ENCODE peak calls at places on chromosome 15, in five cellular contexts. A is esophagus muscularis mucosa, X is HCT116, P is astrocyte of the cerebellum, M is bronchial epithelial cell. F is an unnamed sample.

GRCh38 chr15:61467823-61468222 is 238.7 kb upstream of the RORA start:
- DNase-seq in X (no peak), A (no peak), M (no peak), P (no peak), F (no peak)

GRCh38 chr15:32994810-32995424 is 199.6 kb downstream of the FMN1 start:
- DNase-seq in M (peak; percentile 55), A (no peak), P (peak; percentile 53), X (peak; percentile 21), F (no peak)

GRCh38 chr15:90665288-90666134 is 51.6 kb upstream of the BLM start:
- DNase-seq in X (peak; percentile 41), M (peak; percentile 41), A (no peak), P (no peak), F (no peak)

GRCh38 chr15:70967646-70968045 is 75.0 kb downstream of the LRRC49 start:
- DNase-seq in P (no peak), M (no peak), X (no peak), A (no peak), F (no peak)

GRCh38 chr15:66838671-66839239 is 136.7 kb downstream of the SMAD6 start:
- DNase-seq in X (peak; percentile 24), A (no peak), M (peak; percentile 35), P (no peak), F (no peak)

GRCh38 chr15:98823012-98823458 is 174.7 kb downstream of the IGF1R start:
- DNase-seq in P (peak; percentile 62), A (no peak), M (peak; percentile 93), X (no peak), F (peak; percentile 74)

GRCh38 chr15:83571820-83572707 is 81.9 kb upstream of the ADAMTSL3 start:
- DNase-seq in M (peak; percentile 30), A (no peak), X (peak; percentile 12), P (peak; percentile 18), F (peak; percentile 7)

GRCh38 chr15:56353740-56354139 is 11.5 kb upstream of the TEX9 start:
- DNase-seq in A (no peak), X (no peak), M (no peak), P (no peak), F (no peak)

GRCh38 chr15:39181348-39181747 is 399.5 kb upstream of the THBS1 start:
- DNase-seq in P (no peak), X (no peak), A (no peak), M (no peak), F (no peak)

GRCh38 chr15:90638963-90639362 is 78.2 kb upstream of the BLM start:
- DNase-seq in P (no peak), A (no peak), X (no peak), M (no peak), F (no peak)

GRCh38 chr15:29143909-29144308 is 125.7 kb downstream of the NSMCE3 start:
- DNase-seq in X (no peak), P (peak; percentile 77), M (no peak), A (no peak), F (peak; percentile 32)

GRCh38 chr15:90201150-90201943 is at the start of gene SEMA4B:
- DNase-seq in P (no peak), A (no peak), X (no peak), M (peak; percentile 35), F (no peak)

GRCh38 chr15:82749951-82750830 is 40.5 kb upstream of the AP3B2 start:
- DNase-seq in M (peak; percentile 90), P (peak; percentile 90), A (peak; percentile 96), X (peak; percentile 90), F (peak; percentile 85)

GRCh38 chr15:46080018-46080417 is 445.2 kb downstream of the SQOR start:
- DNase-seq in M (no peak), P (peak; percentile 13), A (no peak), X (no peak), F (no peak)

GRCh38 chr15:68672251-68672650 is 93.5 kb downstream of the CORO2B start:
- DNase-seq in P (no peak), M (no peak), X (no peak), A (no peak), F (no peak)

GRCh38 chr15:58148120-58148519 is 9.9 kb downstream of the AQP9 start:
- DNase-seq in X (no peak), M (no peak), P (no peak), A (no peak), F (no peak)

GRCh38 chr15:69314736-69315135 is 16.0 kb downstream of the PAQR5 start:
- DNase-seq in X (no peak), M (no peak), P (no peak), A (no peak), F (no peak)

GRCh38 chr15:83010709-83011270 is 649 bp downstream of the C15orf40 start:
- DNase-seq in X (peak; percentile 61), A (no peak), P (peak; percentile 64), M (peak; percentile 70), F (peak; percentile 61)

GRCh38 chr15:48647963-48648362 is 2.5 kb upstream of the FBN1 start:
- DNase-seq in P (no peak), X (no peak), M (no peak), A (peak; percentile 72), F (no peak)

GRCh38 chr15:82139823-82140268 is 94.0 kb upstream of the MEX3B start:
- DNase-seq in A (no peak), M (peak; percentile 58), X (peak; percentile 33), P (no peak), F (no peak)

GRCh38 chr15:66981746-66982145 is 83.7 kb upstream of the SMAD3 start:
- DNase-seq in M (no peak), X (no peak), P (no peak), A (no peak), F (no peak)

GRCh38 chr15:41942886-41943285 is 29.5 kb downstream of the EHD4 start:
- DNase-seq in X (no peak), A (no peak), M (no peak), P (no peak), F (no peak)

GRCh38 chr15:91515188-91515754 is 338.2 kb upstream of the SLCO3A1 start:
- DNase-seq in X (no peak), A (no peak), P (peak; percentile 63), M (peak; percentile 78), F (no peak)

GRCh38 chr15:64343222-64343621 is 12.8 kb downstream of the CSNK1G1 start:
- DNase-seq in A (no peak), P (no peak), M (no peak), X (no peak), F (no peak)
- H3K4me3 ChIP-seq in A (no peak overlapping the region), P (no peak overlapping the region), M (no peak overlapping the region), X (no peak overlapping the region), F (no peak overlapping the region)

GRCh38 chr15:43186003-43186353 is 775 bp downstream of the CCNDBP1 start:
- DNase-seq in A (no peak), X (no peak), P (no peak), M (no peak), F (no peak)

GRCh38 chr15:43183270-43183669 is 1.9 kb upstream of the CCNDBP1 start:
- DNase-seq in A (no peak), M (no peak), P (no peak), X (no peak), F (no peak)

GRCh38 chr15:43187544-43188155 is 2.4 kb downstream of the CCNDBP1 start:
- DNase-seq in X (peak; percentile 24), P (peak; percentile 34), A (no peak), M (peak; percentile 77), F (peak; percentile 30)

GRCh38 chr15:43184407-43185160 is 619 bp upstream of the CCNDBP1 start:
- DNase-seq in X (no peak), A (no peak), M (no peak), P (no peak), F (no peak)

DNA sequence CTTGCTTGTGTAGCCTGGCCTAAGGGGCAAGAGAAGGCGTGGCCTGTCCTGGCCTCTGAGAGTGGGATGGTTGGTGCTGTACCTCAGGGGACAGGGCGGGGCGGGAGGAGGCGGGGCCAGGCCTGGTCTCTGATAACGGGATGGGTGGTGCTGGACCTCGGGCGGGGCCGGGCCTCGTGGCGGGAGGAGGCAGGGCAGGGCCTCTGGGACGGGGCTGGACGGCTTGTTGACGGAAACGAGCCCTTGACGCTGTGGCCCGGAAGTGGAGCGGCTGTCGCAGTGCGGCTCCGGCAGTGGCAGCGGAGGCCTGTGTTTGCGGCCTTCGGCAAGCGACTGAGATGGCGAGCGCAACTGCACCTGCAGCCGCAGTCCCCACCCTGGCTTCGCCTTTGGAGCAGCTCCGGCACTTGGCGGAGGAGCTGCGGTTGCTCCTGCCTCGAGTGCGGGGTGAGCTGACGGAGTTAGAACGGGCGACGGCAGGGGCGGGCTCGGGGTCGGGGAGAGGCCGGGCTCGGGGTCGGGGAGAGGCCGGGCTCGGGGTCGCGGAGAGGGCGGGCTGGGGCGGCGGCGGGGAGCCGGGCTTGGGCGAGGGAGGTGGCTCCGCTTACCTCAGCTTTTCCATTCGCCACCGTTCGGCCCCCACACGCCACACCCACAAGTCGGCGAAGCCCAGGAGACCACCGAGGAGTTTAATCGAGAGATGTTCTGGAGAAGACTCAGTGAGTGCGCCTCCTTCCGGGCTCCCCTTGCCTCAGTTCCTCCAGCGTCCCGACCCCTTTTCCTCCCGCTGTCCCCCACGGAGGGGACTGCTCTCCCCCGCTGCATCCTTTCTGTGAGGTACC is at the start of gene CCNDBP1:
- DNase-seq in X (peak; percentile 84), P (no peak), M (peak; percentile 69), A (peak; percentile 97), F (peak; percentile 62)
- TF ChIP-seq CTCF in X (no peak), P (peak; percentile 43), M (peak; percentile 67), A (peak; percentile 32), F (peak; percentile 43)

DNA sequence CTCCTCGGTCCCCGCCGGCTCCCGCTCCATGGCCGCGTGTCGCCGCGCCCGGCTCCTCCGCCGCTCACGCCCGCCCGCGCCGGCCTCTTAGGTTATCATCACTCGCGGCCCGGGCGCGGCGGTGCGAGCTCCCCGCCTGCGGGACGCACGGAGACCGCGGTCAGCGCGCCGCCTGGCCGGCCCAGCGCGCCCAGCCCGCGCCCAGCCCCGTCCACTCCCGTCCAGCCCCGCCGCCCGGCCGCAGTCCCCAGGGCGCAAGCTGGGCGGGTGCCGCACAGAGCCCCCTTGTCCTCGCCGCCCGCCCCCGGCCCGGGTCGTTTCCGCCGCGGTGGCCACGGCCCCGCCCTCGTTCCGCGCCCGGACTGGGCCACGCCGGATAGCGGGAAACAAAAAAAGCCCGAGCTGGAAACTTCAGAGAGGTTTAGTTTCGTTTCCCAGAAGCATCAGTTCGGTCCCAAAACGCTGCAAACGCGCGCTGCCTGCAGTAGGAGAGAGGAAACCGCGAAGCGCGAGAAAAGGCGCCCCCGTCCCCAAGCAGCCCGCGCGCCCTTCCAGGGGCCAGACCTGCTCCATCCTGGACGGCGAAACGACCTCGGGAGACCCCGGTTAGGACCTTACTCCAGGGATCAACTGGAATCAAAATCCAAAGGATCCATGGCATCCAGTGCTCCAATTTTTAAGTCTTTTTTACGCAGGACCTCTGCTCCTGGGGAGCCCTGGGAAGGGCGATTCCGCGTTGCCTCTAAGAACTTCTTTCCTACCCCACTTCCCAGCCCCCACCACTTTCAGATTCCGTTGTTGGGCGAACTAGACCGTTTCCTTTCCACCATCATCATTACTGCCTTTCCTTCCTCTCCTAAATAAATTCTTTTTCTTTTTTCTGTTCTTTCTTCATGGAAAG is at the start of gene ATP10A:
- DNase-seq in X (no peak), M (no peak), A (no peak), P (no peak), F (no peak)
- H3K4me3 ChIP-seq in X (no peak within 1 kb of the TSS), M (peak within 1 kb of the TSS; percentile 43), A (peak within 1 kb of the TSS; percentile 77), P (peak within 1 kb of the TSS; percentile 54), F (peak within 1 kb of the TSS; percentile 64)

GRCh38 chr15:78146437-78147154 is 2.6 kb upstream of the IDH3A start:
- DNase-seq in A (no peak), M (peak; percentile 63), X (no peak), P (no peak), F (no peak)

GRCh38 chr15:78148392-78149067 is 632 bp upstream of the IDH3A start:
- DNase-seq in M (no peak), X (no peak), P (no peak), A (no peak), F (no peak)

GRCh38 chr15:78149805-78150751 is 916 bp downstream of the IDH3A start:
- DNase-seq in X (no peak), P (no peak), A (no peak), M (peak; percentile 21), F (no peak)

GRCh38 chr15:78147566-78147965 is 1.6 kb upstream of the IDH3A start:
- DNase-seq in A (no peak), P (no peak), X (no peak), M (no peak), F (no peak)

GRCh38 chr15:78149068-78149804 is at the start of gene IDH3A:
- DNase-seq in A (peak; percentile 100), M (peak; percentile 83), X (peak; percentile 85), P (peak; percentile 79), F (peak; percentile 75)
- TF ChIP-seq CTCF in A (no peak), M (no peak), X (no peak), P (no peak), F (no peak)